ENCODE peak calls at places on chromosome 15, in six cellular contexts. R, Z, H, F, Y and P are unnamed samples. For H3K36me3, the result is how much of the 10 kb centered on the place peaks cover.

GRCh38 chr15:68700395-68701123 is 120.1 kb downstream of the ANP32A start:
- DNase-seq in F (peak), Y (peak), R (peak), Z (no peak), H (peak), P (no peak)

GRCh38 chr15:99137111-99137546 is 32.2 kb downstream of the SYNM start:
- DNase-seq in R (peak), Y (no peak), F (no peak), H (no peak), Z (no peak), P (no peak)

GRCh38 chr15:75151214-75152128 is 50.2 kb upstream of the C15orf39 start:
- DNase-seq in H (no peak), R (no peak), Z (no peak), Y (no peak), F (no peak), P (no peak)

GRCh38 chr15:72852268-72852667 is 68.7 kb upstream of the ADPGK start:
- DNase-seq in Y (no peak), F (no peak), Z (no peak), H (no peak), R (no peak), P (no peak)

GRCh38 chr15:40307421-40308165 is at the start of gene PLCB2:
- DNase-seq in H (no peak), F (peak), R (peak), Z (peak), Y (no peak), P (peak)

GRCh38 chr15:50144342-50145120 is 25.5 kb upstream of the ATP8B4 start:
- DNase-seq in R (no peak), Z (no peak), H (no peak), F (no peak), Y (no peak), P (no peak)

GRCh38 chr15:60520825-60521368 is 42.0 kb upstream of the ICE2 start:
- DNase-seq in Z (peak), R (peak), Y (peak), F (no peak), H (peak), P (peak)

GRCh38 chr15:96494530-96494929 is 164.0 kb downstream of the NR2F2 start:
- DNase-seq in H (no peak), Y (no peak), R (no peak), Z (no peak), F (no peak), P (no peak)

GRCh38 chr15:59764775-59765174 is 75.7 kb upstream of the BNIP2 start:
- DNase-seq in F (no peak), Z (no peak), Y (no peak), R (no peak), H (no peak), P (no peak)

GRCh38 chr15:50227076-50227475 is 38.5 kb downstream of the HDC start:
- DNase-seq in Y (peak), F (no peak), H (no peak), R (no peak), Z (no peak), P (no peak)

GRCh38 chr15:47806008-47806407 is 88.7 kb downstream of the SEMA6D start:
- DNase-seq in H (no peak), R (no peak), Y (no peak), F (no peak), Z (no peak), P (no peak)

GRCh38 chr15:66943456-66944095 is 121.8 kb upstream of the SMAD3 start:
- DNase-seq in R (no peak), Y (no peak), Z (peak), H (no peak), F (peak), P (no peak)

GRCh38 chr15:27124287-27124830 is 153.4 kb downstream of the GABRG3 start:
- DNase-seq in F (no peak), Y (peak), H (no peak), R (no peak), Z (no peak), P (no peak)

GRCh38 chr15:46151786-46152185 is 517.0 kb downstream of the SQOR start:
- DNase-seq in H (no peak), Y (no peak), Z (no peak), R (no peak), F (no peak), P (no peak)

GRCh38 chr15:63348392-63348791 is 33.3 kb downstream of the CA12 start:
- DNase-seq in F (peak), R (no peak), Y (peak), Z (no peak), H (peak), P (no peak)

GRCh38 chr15:39358441-39359041 is 222.3 kb upstream of the THBS1 start:
- DNase-seq in Z (peak), R (no peak), F (peak), Y (peak), H (peak), P (no peak)

GRCh38 chr15:62068071-62068786 is 1.5 kb downstream of the C2CD4A start:
- DNase-seq in Z (peak), H (peak), Y (peak), F (peak), R (peak), P (no peak)

GRCh38 chr15:101773496-101774100 is 29.7 kb upstream of the OR4F6 start:
- DNase-seq in R (no peak), Z (peak), F (no peak), Y (no peak), H (peak), P (peak)

GRCh38 chr15:70259640-70260066 is 161.9 kb upstream of the TLE3 start:
- DNase-seq in Y (no peak), R (peak), Z (peak), H (no peak), F (no peak), P (no peak)

GRCh38 chr15:81492303-81492702 is 118.3 kb upstream of the TMC3 start:
- DNase-seq in F (no peak), Z (no peak), Y (peak), R (no peak), H (no peak), P (no peak)

GRCh38 chr15:34644061-34644460 is 60.6 kb upstream of the GOLGA8B start:
- DNase-seq in Z (no peak), H (no peak), F (no peak), Y (peak), R (peak), P (no peak)

GRCh38 chr15:40320931-40321371 is 2.5 kb upstream of the INAFM2 start:
- DNase-seq in R (no peak), F (peak), Y (peak), Z (peak), H (peak), P (peak)

GRCh38 chr15:38378162-38378560 is 75.8 kb upstream of the FAM98B start:
- DNase-seq in F (peak), Z (no peak), R (no peak), Y (peak), H (peak), P (no peak)

GRCh38 chr15:70479056-70479455 is 284.3 kb downstream of the UACA start:
- DNase-seq in H (no peak), Y (no peak), F (no peak), Z (no peak), R (no peak), P (no peak)

GRCh38 chr15:70100495-70101331 is 3.0 kb upstream of the TLE3 start:
- DNase-seq in R (peak), H (peak), Y (peak), Z (peak), F (peak), P (peak)

GRCh38 chr15:86077070-86077469 is 2.6 kb upstream of the AGBL1 start:
- DNase-seq in Y (no peak), Z (no peak), F (no peak), R (no peak), H (no peak), P (no peak)

GRCh38 chr15:85504739-85505676 is 124.6 kb downstream of the AKAP13 start:
- DNase-seq in F (no peak), R (peak), Z (peak), Y (peak), H (no peak), P (peak)

GRCh38 chr15:66293419-66294156 is at the start of gene DIS3L:
- DNase-seq in F (peak), H (peak), Y (peak), Z (peak), R (peak), P (peak)

GRCh38 chr15:67085237-67085817 is 19.9 kb downstream of the SMAD3 start:
- DNase-seq in H (no peak), Y (no peak), R (no peak), Z (no peak), F (no peak), P (no peak)

GRCh38 chr15:91435108-91435507 is 335.1 kb downstream of the SV2B start:
- DNase-seq in Y (peak), Z (no peak), H (no peak), F (no peak), R (no peak), P (no peak)

GRCh38 chr15:38745136-38745535 is 180.5 kb upstream of the RASGRP1 start:
- DNase-seq in F (no peak), R (no peak), Z (no peak), H (no peak), Y (peak), P (no peak)

GRCh38 chr15:39596358-39597051 is 15.6 kb downstream of the THBS1 start:
- DNase-seq in R (no peak), H (no peak), Z (no peak), F (no peak), Y (peak), P (no peak)

GRCh38 chr15:66833372-66833771 is 131.3 kb downstream of the SMAD6 start:
- DNase-seq in Z (no peak), Y (no peak), H (no peak), R (no peak), F (no peak), P (no peak)

GRCh38 chr15:56832125-56832524 is 86.3 kb upstream of the TCF12 start:
- DNase-seq in F (peak), R (no peak), Z (no peak), Y (no peak), H (no peak), P (no peak)

GRCh38 chr15:63236272-63236671 is 41.1 kb upstream of the APH1B start:
- DNase-seq in Y (peak), Z (no peak), F (no peak), H (no peak), R (peak), P (no peak)

GRCh38 chr15:40098489-40099261 is 10.0 kb downstream of the BMF start:
- DNase-seq in Z (peak), H (peak), R (peak), Y (peak), F (peak), P (no peak)

GRCh38 chr15:92315595-92316211 is 78.0 kb upstream of the ST8SIA2 start:
- DNase-seq in R (no peak), Z (no peak), F (no peak), Y (no peak), H (no peak), P (no peak)

GRCh38 chr15:57227899-57228298 is 148.4 kb upstream of the CGNL1 start:
- DNase-seq in Z (no peak), R (no peak), F (no peak), H (no peak), Y (peak), P (no peak)

DNA sequence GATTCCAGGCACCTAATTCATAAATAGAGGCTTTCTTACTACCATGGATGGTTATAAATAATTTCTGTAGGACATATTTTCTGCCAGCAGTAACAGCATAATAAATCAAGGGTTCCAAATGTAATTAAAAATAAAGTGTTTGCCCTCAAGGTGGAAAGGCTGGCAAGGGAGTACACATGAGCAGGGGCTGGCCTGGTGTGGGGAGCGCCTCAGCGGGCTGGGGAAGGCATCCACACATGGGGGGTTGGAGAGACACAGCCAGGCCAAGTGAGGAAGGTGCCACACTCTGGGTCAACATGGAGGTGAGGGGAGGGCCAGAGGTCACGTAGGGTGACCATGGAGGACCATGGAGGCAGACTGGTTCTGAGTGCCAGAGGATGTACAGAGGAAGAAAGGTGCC is 65.8 kb upstream of the OCA2 start:
- DNase-seq in Y (no peak), F (no peak), Z (no peak), R (no peak), H (no peak), P (no peak)
- H3K36me3 ChIP-seq in Y (under half), F (half or more), Z (under half), R (half or more), H (under half), P (under half)

GRCh38 chr15:53917109-53917508 is 61.1 kb upstream of the UNC13C start:
- DNase-seq in Z (no peak), R (no peak), H (no peak), F (no peak), Y (no peak), P (no peak)
- H3K36me3 ChIP-seq in Z (under half), R (under half), H (under half), F (under half), Y (under half), P (under half)

GRCh38 chr15:41575282-41575681 is 16.3 kb downstream of the TYRO3 start:
- DNase-seq in H (no peak), Y (no peak), Z (no peak), R (no peak), F (no peak), P (no peak)
- H3K36me3 ChIP-seq in H (under half), Y (under half), Z (under half), R (under half), F (under half), P (under half)

DNA sequence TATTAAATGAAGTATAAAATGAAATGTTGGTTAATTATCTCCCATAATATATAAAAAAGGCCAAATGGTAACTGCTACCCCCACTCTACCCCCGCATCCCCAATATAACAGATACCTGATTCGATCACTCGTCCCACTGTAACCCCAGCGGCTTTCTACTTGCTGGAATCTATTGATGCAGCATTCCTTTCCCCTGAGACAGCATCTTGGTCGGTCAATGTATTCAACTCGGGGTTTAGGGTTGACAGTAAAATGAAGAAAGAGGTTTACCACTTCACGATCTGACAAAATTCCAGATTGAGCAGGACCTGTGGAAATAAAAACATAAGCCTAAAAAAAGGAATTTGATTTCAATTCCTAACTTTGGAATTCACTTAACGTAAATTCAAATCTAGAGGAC is 18.6 kb upstream of the C15orf40 start:
- DNase-seq in F (no peak), R (peak), Z (no peak), H (no peak), Y (peak), P (no peak)
- H3K36me3 ChIP-seq in F (under half), R (under half), Z (under half), H (under half), Y (under half), P (under half)